ENCODE peak calls at places on chromosomes 3 and 15, in four cellular contexts. One of them, this sample, is unnamed.

GRCh38 chr15:70777156-70777926 is 14.0 kb upstream of the UACA start:
- DNase-seq in cardiac muscle cell: no peak
- DNase-seq in CD4-positive, alpha-beta T cell: no peak
- DNase-seq in tibial nerve: no peak
- DNase-seq in this sample: no peak

GRCh38 chr3:39166932-39167532 is 13.6 kb upstream of the CSRNP1 start:
- DNase-seq in cardiac muscle cell: no peak
- DNase-seq in CD4-positive, alpha-beta T cell: no peak
- DNase-seq in tibial nerve: peak
- DNase-seq in this sample: no peak

GRCh38 chr3:35426581-35426980 is 212.7 kb upstream of the ARPP21 start:
- DNase-seq in cardiac muscle cell: no peak
- DNase-seq in CD4-positive, alpha-beta T cell: no peak
- DNase-seq in tibial nerve: no peak
- DNase-seq in this sample: no peak

GRCh38 chr3:69541059-69541471 is 155.2 kb upstream of the FRMD4B start:
- DNase-seq in cardiac muscle cell: peak
- DNase-seq in CD4-positive, alpha-beta T cell: no peak
- DNase-seq in tibial nerve: no peak
- DNase-seq in this sample: no peak

GRCh38 chr15:57503051-57503702 is 88.5 kb upstream of the MYZAP start:
- DNase-seq in cardiac muscle cell: no peak
- DNase-seq in CD4-positive, alpha-beta T cell: no peak
- DNase-seq in tibial nerve: no peak
- DNase-seq in this sample: no peak

GRCh38 chr3:195442573-195443390 is at the start of gene ACAP2:
- DNase-seq in cardiac muscle cell: peak
- DNase-seq in CD4-positive, alpha-beta T cell: peak
- DNase-seq in tibial nerve: peak
- DNase-seq in this sample: peak

GRCh38 chr15:60507596-60508424 is 28.9 kb upstream of the ICE2 start:
- DNase-seq in cardiac muscle cell: peak
- DNase-seq in CD4-positive, alpha-beta T cell: peak
- DNase-seq in tibial nerve: peak
- DNase-seq in this sample: peak

GRCh38 chr3:177640319-177640997 is 443.2 kb upstream of the TBL1XR1 start:
- DNase-seq in cardiac muscle cell: no peak
- DNase-seq in CD4-positive, alpha-beta T cell: no peak
- DNase-seq in tibial nerve: no peak
- DNase-seq in this sample: no peak

GRCh38 chr3:138469869-138470268 is 35.5 kb downstream of the ESYT3 start:
- DNase-seq in cardiac muscle cell: no peak
- DNase-seq in CD4-positive, alpha-beta T cell: no peak
- DNase-seq in tibial nerve: no peak
- DNase-seq in this sample: no peak

GRCh38 chr3:42749753-42750231 is 23.3 kb downstream of the CCDC13 start:
- DNase-seq in cardiac muscle cell: peak
- DNase-seq in CD4-positive, alpha-beta T cell: no peak
- DNase-seq in tibial nerve: no peak
- DNase-seq in this sample: no peak

GRCh38 chr15:36323607-36324006 is 255.8 kb upstream of the CDIN1 start:
- DNase-seq in cardiac muscle cell: no peak
- DNase-seq in CD4-positive, alpha-beta T cell: no peak
- DNase-seq in tibial nerve: no peak
- DNase-seq in this sample: no peak

GRCh38 chr3:96779810-96780209 is 34.6 kb upstream of the EPHA6 start:
- DNase-seq in cardiac muscle cell: no peak
- DNase-seq in CD4-positive, alpha-beta T cell: no peak
- DNase-seq in tibial nerve: no peak
- DNase-seq in this sample: no peak
- TF ChIP-seq CTCF in cardiac muscle cell: no peak
- TF ChIP-seq CTCF in CD4-positive, alpha-beta T cell: no peak
- TF ChIP-seq CTCF in tibial nerve: no peak
- TF ChIP-seq CTCF in this sample: no peak

GRCh38 chr3:32392530-32393302 is 1.1 kb downstream of the CMTM7 start:
- DNase-seq in cardiac muscle cell: no peak
- DNase-seq in CD4-positive, alpha-beta T cell: no peak
- DNase-seq in tibial nerve: peak
- DNase-seq in this sample: no peak

GRCh38 chr3:32387512-32387911 is 4.1 kb upstream of the CMTM7 start:
- DNase-seq in cardiac muscle cell: no peak
- DNase-seq in CD4-positive, alpha-beta T cell: no peak
- DNase-seq in tibial nerve: no peak
- DNase-seq in this sample: no peak

GRCh38 chr3:32395451-32395970 is 3.9 kb downstream of the CMTM7 start:
- DNase-seq in cardiac muscle cell: no peak
- DNase-seq in CD4-positive, alpha-beta T cell: no peak
- DNase-seq in tibial nerve: no peak
- DNase-seq in this sample: no peak

DNA sequence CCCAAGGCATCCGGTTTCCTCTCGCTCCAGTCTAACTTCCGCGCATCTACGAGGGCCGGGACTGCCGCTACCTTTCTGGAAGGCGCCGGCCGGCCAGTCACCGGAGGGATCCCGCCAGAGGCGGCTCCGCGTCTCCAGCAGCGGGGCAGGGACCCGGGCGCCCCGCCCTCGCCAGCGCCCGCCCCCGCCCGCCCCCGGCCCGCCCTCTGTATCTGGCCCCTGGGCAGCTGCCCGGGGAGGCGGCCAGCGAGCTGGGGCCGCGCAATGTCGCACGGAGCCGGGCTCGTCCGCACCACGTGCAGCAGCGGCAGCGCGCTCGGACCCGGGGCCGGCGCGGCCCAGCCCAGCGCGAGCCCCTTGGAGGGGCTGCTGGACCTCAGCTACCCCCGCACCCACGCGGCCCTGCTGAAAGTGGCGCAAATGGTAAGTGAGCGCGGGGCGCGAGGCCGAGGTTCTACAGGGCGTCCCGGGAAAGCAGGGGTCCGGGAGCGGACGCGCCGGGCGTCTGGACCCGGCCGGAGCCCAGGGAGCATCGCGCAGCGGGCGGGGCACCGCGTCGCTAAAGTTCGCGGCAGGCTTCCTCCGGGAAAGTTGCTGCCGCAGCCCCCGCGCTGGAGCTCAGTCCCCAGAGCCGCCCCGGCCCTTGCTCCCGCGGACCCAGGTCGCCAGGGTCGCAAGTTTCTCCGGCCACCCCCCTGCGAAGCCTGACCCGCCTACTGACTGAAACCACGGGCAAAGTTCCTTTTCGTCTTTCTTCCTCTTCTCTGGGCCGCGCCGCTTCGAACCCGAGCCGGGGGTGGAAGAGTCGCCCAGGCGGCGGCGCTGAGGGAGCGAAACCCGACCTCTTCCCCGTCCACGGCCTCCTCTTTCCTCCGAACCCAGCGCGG is at the start of gene CMTM7:
- DNase-seq in cardiac muscle cell: peak
- DNase-seq in CD4-positive, alpha-beta T cell: peak
- DNase-seq in tibial nerve: peak
- DNase-seq in this sample: no peak
- H3K27ac ChIP-seq in cardiac muscle cell: no peak
- H3K27ac ChIP-seq in CD4-positive, alpha-beta T cell: peak
- H3K27ac ChIP-seq in tibial nerve: peak
- H3K27ac ChIP-seq in this sample: peak

DNA sequence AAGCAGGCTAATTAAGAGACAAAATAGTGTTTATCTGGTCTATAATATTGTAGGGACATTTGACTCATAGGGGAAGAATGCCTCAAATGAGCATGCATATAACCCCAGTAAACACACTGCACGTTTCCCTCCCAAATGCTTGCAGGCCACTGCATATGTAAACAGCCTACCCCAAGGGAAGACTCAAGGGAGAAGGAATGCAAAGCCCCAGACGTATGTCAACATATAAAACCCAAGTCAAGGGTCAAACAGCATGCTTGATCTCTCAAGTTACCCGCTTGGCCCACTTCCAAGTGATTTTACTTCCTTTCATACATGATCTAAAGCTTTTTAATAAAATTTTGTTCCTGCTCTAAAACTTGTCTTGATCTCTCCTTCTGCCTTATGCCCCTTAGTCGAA is 1090.0 kb downstream of the OTOL1 start:
- DNase-seq in cardiac muscle cell: no peak
- DNase-seq in CD4-positive, alpha-beta T cell: no peak
- DNase-seq in tibial nerve: no peak
- DNase-seq in this sample: peak
- TF ChIP-seq CTCF in cardiac muscle cell: no peak
- TF ChIP-seq CTCF in CD4-positive, alpha-beta T cell: no peak
- TF ChIP-seq CTCF in tibial nerve: no peak
- TF ChIP-seq CTCF in this sample: no peak

DNA sequence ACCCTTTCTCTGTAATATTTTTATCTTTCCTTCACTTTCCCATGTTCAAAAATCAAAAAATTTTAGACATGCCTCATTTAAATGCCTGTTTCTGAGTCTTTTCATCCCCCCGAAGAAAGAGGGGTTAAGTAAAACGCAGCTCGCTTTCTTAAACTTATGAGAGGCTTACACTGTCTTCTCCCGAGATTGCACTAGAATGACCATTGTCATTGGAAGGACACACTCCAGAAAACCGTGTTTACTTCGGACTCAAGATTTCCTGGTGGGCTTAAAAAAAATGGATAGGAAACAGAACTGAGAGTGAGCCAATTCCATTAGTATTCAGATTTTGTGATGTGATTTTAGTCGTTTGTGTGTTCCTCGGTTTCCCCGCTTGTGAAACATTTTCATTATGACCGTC is 1.3 kb downstream of the CRYBG3 start:
- DNase-seq in cardiac muscle cell: no peak
- DNase-seq in CD4-positive, alpha-beta T cell: no peak
- DNase-seq in tibial nerve: no peak
- DNase-seq in this sample: no peak
- H3K27ac ChIP-seq in cardiac muscle cell: no peak
- H3K27ac ChIP-seq in CD4-positive, alpha-beta T cell: no peak
- H3K27ac ChIP-seq in tibial nerve: peak
- H3K27ac ChIP-seq in this sample: no peak

GRCh38 chr15:24763891-24764290 is 88.3 kb downstream of the NPAP1 start:
- DNase-seq in cardiac muscle cell: no peak
- DNase-seq in CD4-positive, alpha-beta T cell: no peak
- DNase-seq in tibial nerve: no peak
- DNase-seq in this sample: no peak

GRCh38 chr15:24766511-24767133 is 91.0 kb downstream of the NPAP1 start:
- DNase-seq in cardiac muscle cell: no peak
- DNase-seq in CD4-positive, alpha-beta T cell: no peak
- DNase-seq in tibial nerve: no peak
- DNase-seq in this sample: no peak

GRCh38 chr15:24760066-24760465 is 84.5 kb downstream of the NPAP1 start:
- DNase-seq in cardiac muscle cell: no peak
- DNase-seq in CD4-positive, alpha-beta T cell: no peak
- DNase-seq in tibial nerve: no peak
- DNase-seq in this sample: no peak

GRCh38 chr15:24764375-24765171 is 89.0 kb downstream of the NPAP1 start:
- DNase-seq in cardiac muscle cell: no peak
- DNase-seq in CD4-positive, alpha-beta T cell: no peak
- DNase-seq in tibial nerve: no peak
- DNase-seq in this sample: no peak

DNA sequence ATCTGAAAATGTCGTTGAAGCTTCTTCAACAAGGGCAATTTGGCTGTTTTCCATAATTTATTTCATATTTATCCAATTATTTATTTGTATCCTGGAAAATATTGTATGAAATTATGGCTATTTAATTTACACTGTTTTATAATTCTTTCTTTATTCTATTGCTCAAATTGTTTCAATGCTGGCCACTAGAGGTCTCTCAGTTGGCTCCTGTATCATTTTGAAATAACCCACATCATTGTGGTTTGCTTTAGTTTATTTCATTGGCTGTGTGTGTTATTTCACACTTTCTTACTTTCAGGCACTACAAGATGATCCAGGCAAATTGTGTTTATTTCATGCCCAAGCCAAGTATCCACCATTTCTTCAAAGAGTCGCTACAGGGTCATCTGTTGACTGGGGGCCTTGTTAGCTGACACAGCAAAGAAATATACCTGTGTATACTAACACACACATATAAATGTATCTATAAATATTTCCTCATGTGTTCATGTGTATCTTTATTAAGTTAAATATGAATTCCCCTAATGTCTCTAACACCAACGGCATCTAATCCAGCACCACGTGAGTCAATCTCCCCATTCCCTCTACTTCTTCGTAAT is 86.2 kb downstream of the NPAP1 start:
- DNase-seq in cardiac muscle cell: no peak
- DNase-seq in CD4-positive, alpha-beta T cell: no peak
- DNase-seq in tibial nerve: no peak
- DNase-seq in this sample: no peak
- TF ChIP-seq CTCF in cardiac muscle cell: peak
- TF ChIP-seq CTCF in CD4-positive, alpha-beta T cell: peak
- TF ChIP-seq CTCF in tibial nerve: no peak
- TF ChIP-seq CTCF in this sample: peak

This sample was measured in AG04450.